ENCODE peak calls at places on chromosomes 7 and 10, in ten cellular contexts. H is endothelial cell, U is H9, F is lung, W is suprapubic skin, A is GM20000, E is adrenal gland, Z is coronary artery, I is AG09309, R is nephron progenitor cell. S is an unnamed sample.

GRCh38 chr10:4812952-4813351 is 13.1 kb upstream of the AKR1E2 start:
- DNase-seq in H (no peak), U (no peak), F (no peak), W (no peak), A (no peak), E (no peak), Z (no peak), I (no peak), R (no peak), S (no peak)

GRCh38 chr7:525740-526139 is 6.1 kb upstream of the PDGFA start:
- DNase-seq in H (no peak), U (no peak), F (no peak), W (no peak), A (no peak), E (no peak), Z (no peak), I (no peak), R (no peak), S (no peak)

GRCh38 chr7:121623130-121623872 is 227.2 kb upstream of the FAM3C start:
- DNase-seq in H (no peak), U (no peak), F (no peak), W (no peak), A (no peak), E (no peak), Z (no peak), I (no peak), R (no peak), S (no peak)

GRCh38 chr10:30637881-30638467 is 8.4 kb upstream of the LYZL2 start:
- DNase-seq in H (no peak), U (no peak), F (no peak), W (no peak), A (no peak), E (peak), Z (no peak), I (peak), R (no peak), S (no peak)

GRCh38 chr10:110540038-110540437 is 27.5 kb upstream of the SMC3 start:
- DNase-seq in H (no peak), U (no peak), F (no peak), W (no peak), A (no peak), E (no peak), Z (no peak), I (no peak), R (no peak), S (no peak)

GRCh38 chr10:85026878-85027467 is 698.6 kb downstream of the CCSER2 start:
- DNase-seq in H (no peak), U (no peak), F (no peak), W (no peak), A (no peak), E (no peak), Z (no peak), I (no peak), R (no peak), S (no peak)

GRCh38 chr7:27585781-27586447 is 76.8 kb downstream of the HIBADH start:
- DNase-seq in H (no peak), U (no peak), F (no peak), W (no peak), A (no peak), E (no peak), Z (no peak), I (no peak), R (no peak), S (no peak)

GRCh38 chr7:55052081-55052480 is 33.3 kb downstream of the EGFR start:
- DNase-seq in H (no peak), U (no peak), F (no peak), W (no peak), A (no peak), E (no peak), Z (no peak), I (no peak), R (no peak), S (no peak)

GRCh38 chr7:79593819-79594218 is 140.4 kb upstream of the MAGI2 start:
- DNase-seq in H (no peak), U (no peak), F (no peak), W (no peak), A (no peak), E (no peak), Z (no peak), I (no peak), R (no peak), S (no peak)

GRCh38 chr7:1865809-1866255 is 195.8 kb downstream of the ELFN1 start:
- DNase-seq in H (no peak), U (no peak), F (no peak), W (no peak), A (no peak), E (no peak), Z (no peak), I (no peak), R (no peak), S (no peak)

GRCh38 chr10:58322072-58322834 is 12.6 kb upstream of the UBE2D1 start:
- DNase-seq in H (no peak), U (no peak), F (peak), W (no peak), A (no peak), E (peak), Z (no peak), I (no peak), R (no peak), S (no peak)

GRCh38 chr7:28688651-28689050 is 269.5 kb downstream of the TRIL start:
- DNase-seq in H (no peak), U (no peak), F (no peak), W (no peak), A (no peak), E (no peak), Z (no peak), I (peak), R (no peak), S (no peak)

GRCh38 chr10:79070091-79070610 is 1.4 kb downstream of the ZMIZ1 start:
- DNase-seq in H (peak), U (no peak), F (no peak), W (no peak), A (peak), E (no peak), Z (peak), I (no peak), R (peak), S (no peak)

GRCh38 chr7:151696738-151697514 is 177.2 kb upstream of the RHEB start:
- DNase-seq in H (no peak), U (peak), F (no peak), W (peak), A (no peak), E (no peak), Z (no peak), I (no peak), R (no peak), S (no peak)

GRCh38 chr10:22710139-22710745 is 4.1 kb downstream of the PIP4K2A start:
- DNase-seq in H (no peak), U (no peak), F (no peak), W (no peak), A (no peak), E (peak), Z (no peak), I (no peak), R (no peak), S (no peak)

GRCh38 chr10:101367569-101368453 is 13.8 kb downstream of the BTRC start:
- DNase-seq in H (no peak), U (no peak), F (no peak), W (no peak), A (no peak), E (no peak), Z (no peak), I (peak), R (no peak), S (no peak)

GRCh38 chr7:1738956-1739355 is 68.9 kb downstream of the ELFN1 start:
- DNase-seq in H (no peak), U (no peak), F (no peak), W (no peak), A (no peak), E (no peak), Z (no peak), I (no peak), R (no peak), S (no peak)

GRCh38 chr10:31897506-31897905 is 31.1 kb downstream of the ARHGAP12 start:
- DNase-seq in H (no peak), U (no peak), F (no peak), W (no peak), A (no peak), E (no peak), Z (no peak), I (no peak), R (no peak), S (no peak)

GRCh38 chr7:4748267-4748666 is 27.2 kb upstream of the AP5Z1 start:
- DNase-seq in H (no peak), U (no peak), F (no peak), W (no peak), A (no peak), E (no peak), Z (no peak), I (no peak), R (no peak), S (no peak)

GRCh38 chr10:61438141-61438984 is 14.8 kb downstream of the TMEM26 start:
- DNase-seq in H (no peak), U (no peak), F (no peak), W (no peak), A (no peak), E (no peak), Z (no peak), I (peak), R (no peak), S (no peak)

GRCh38 chr10:78211476-78212110 is 177.9 kb downstream of the RPS24 start:
- DNase-seq in H (peak), U (no peak), F (no peak), W (no peak), A (no peak), E (peak), Z (no peak), I (peak), R (peak), S (no peak)

GRCh38 chr10:84493951-84494848 is 165.8 kb downstream of the CCSER2 start:
- DNase-seq in H (no peak), U (no peak), F (no peak), W (no peak), A (no peak), E (peak), Z (no peak), I (no peak), R (no peak), S (no peak)

GRCh38 chr7:115933463-115933862 is 97.1 kb downstream of the TFEC start:
- DNase-seq in H (no peak), U (no peak), F (no peak), W (no peak), A (no peak), E (no peak), Z (no peak), I (peak), R (no peak), S (no peak)

GRCh38 chr10:100340948-100341847 is 5.8 kb upstream of the SCD start:
- DNase-seq in H (no peak), U (no peak), F (no peak), W (no peak), A (no peak), E (peak), Z (no peak), I (no peak), R (no peak), S (no peak)

GRCh38 chr7:110592557-110592956 is 498.4 kb upstream of the LRRN3 start:
- DNase-seq in H (no peak), U (no peak), F (no peak), W (no peak), A (no peak), E (no peak), Z (no peak), I (no peak), R (no peak), S (no peak)

GRCh38 chr7:110600983-110601382 is 489.9 kb upstream of the LRRN3 start:
- DNase-seq in H (no peak), U (no peak), F (no peak), W (no peak), A (no peak), E (no peak), Z (no peak), I (no peak), R (no peak), S (no peak)

GRCh38 chr7:110591341-110591740 is 499.6 kb upstream of the LRRN3 start:
- DNase-seq in H (no peak), U (no peak), F (no peak), W (no peak), A (no peak), E (no peak), Z (no peak), I (no peak), R (no peak), S (no peak)

GRCh38 chr7:110590415-110590814 is 500.5 kb upstream of the LRRN3 start:
- DNase-seq in H (no peak), U (peak), F (peak), W (no peak), A (no peak), E (no peak), Z (no peak), I (no peak), R (no peak), S (no peak)

GRCh38 chr7:110595694-110596093 is 495.2 kb upstream of the LRRN3 start:
- DNase-seq in H (no peak), U (no peak), F (no peak), W (no peak), A (no peak), E (no peak), Z (no peak), I (no peak), R (no peak), S (no peak)
- TF ChIP-seq CTCF in H (no peak), U (peak), F (no peak), W (no peak), A (no peak), E (no peak), Z (no peak), I (no peak), R (no peak), S (no peak)

DNA sequence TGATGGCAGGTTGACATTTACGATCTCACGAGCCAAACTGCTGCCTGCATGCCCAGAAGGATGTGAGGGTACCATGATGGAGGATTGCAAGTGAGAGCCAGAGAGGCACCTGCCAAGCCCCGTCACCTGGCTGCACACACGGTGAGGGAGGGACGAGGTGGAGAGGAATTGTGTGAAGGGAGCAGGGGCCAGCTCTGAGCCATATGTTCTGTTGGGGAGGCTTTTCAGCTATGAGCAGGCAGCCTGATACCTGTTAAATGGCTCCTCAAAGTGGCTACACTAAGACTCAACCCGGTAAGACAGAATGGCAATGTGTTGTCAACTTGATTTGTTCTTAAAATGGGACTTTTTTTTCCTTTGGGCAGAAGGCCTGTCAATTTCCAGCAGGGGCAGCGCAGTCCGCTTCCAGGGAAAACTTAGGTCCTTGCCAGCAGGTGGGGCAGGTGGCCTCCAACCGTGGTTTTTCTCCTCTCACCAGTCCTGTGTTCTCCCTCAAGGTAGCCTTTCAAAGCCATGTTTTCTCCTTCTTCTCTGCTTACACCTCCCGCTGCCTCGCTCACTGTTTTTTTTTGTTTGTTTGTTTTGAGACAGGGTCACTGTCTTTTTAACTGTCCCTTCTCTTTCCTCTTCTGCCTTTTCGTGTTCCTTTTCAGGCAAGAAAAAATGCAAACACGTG is 57.7 kb upstream of the ZNRF2 start:
- DNase-seq in H (peak), U (peak), F (peak), W (no peak), A (no peak), E (no peak), Z (no peak), I (no peak), R (peak), S (no peak)
- TF ChIP-seq CTCF in H (peak), U (peak), F (peak), W (no peak), A (no peak), E (no peak), Z (no peak), I (no peak), R (peak), S (peak)

GRCh38 chr7:123649956-123650355 is 5.7 kb upstream of the LMOD2 start:
- DNase-seq in H (no peak), U (no peak), F (no peak), W (no peak), A (no peak), E (no peak), Z (no peak), I (no peak), R (no peak), S (no peak)
- TF ChIP-seq CTCF in H (no peak), U (no peak), F (no peak), W (no peak), A (no peak), E (no peak), Z (no peak), I (no peak), R (no peak), S (no peak)

DNA sequence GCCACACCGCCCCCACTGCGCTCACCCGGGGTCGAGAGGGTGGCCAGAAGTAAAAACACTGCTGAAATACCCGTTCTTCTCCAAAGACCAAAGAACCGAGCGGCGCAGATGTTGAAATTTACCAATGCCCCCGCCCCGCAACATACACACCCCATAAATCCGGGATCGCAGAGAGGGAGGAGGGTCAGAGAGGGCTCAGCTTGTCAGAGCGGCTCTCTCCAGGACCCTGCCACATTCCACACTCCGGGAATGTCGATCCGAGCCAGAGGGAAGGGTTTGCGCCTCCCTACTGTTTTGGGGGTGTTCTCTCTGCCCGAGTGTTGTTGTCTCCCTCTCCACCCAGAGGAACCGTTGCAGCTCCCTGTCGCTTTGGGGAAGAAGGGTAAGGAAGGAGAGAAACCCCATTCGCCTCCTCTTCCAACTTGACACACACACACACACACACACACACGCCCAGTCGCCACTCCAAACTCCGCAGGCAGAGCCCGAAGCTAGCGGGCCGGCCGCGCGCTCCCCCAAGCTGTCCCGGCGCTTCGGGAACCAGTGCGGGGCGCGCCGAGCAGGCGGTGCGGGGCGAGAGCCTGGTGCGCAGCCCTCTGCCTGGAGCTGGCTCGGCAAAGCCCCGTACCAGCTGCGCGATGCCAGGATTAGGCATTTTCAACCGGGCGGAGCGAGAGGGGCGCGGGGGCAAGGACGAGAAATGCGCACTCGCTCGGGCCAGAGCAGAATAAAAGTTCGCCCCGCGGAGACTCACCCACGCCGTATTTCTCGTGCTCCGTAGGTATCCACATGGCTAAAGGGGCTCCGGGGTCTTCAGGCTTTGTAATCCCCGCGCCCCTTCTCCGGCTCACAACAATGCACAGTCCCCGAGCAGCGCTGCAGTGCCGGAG is 606 bp downstream of the DOCK4 start:
- DNase-seq in H (peak), U (peak), F (peak), W (peak), A (no peak), E (peak), Z (peak), I (no peak), R (peak), S (peak)
- TF ChIP-seq CTCF in H (no peak), U (no peak), F (no peak), W (no peak), A (no peak), E (no peak), Z (no peak), I (no peak), R (no peak), S (no peak)

GRCh38 chr10:72337039-72337629 is 17.6 kb downstream of the DNAJB12 start:
- DNase-seq in H (peak), U (peak), F (peak), W (no peak), A (no peak), E (peak), Z (peak), I (no peak), R (peak), S (no peak)
- TF ChIP-seq CTCF in H (peak), U (peak), F (peak), W (peak), A (peak), E (peak), Z (peak), I (peak), R (peak), S (peak)

GRCh38 chr10:92181575-92181974 is 109.3 kb downstream of the CPEB3 start:
- DNase-seq in H (no peak), U (no peak), F (no peak), W (no peak), A (no peak), E (no peak), Z (no peak), I (no peak), R (no peak), S (no peak)
- TF ChIP-seq CTCF in H (peak), U (peak), F (no peak), W (no peak), A (no peak), E (no peak), Z (no peak), I (peak), R (no peak), S (peak)

DNA sequence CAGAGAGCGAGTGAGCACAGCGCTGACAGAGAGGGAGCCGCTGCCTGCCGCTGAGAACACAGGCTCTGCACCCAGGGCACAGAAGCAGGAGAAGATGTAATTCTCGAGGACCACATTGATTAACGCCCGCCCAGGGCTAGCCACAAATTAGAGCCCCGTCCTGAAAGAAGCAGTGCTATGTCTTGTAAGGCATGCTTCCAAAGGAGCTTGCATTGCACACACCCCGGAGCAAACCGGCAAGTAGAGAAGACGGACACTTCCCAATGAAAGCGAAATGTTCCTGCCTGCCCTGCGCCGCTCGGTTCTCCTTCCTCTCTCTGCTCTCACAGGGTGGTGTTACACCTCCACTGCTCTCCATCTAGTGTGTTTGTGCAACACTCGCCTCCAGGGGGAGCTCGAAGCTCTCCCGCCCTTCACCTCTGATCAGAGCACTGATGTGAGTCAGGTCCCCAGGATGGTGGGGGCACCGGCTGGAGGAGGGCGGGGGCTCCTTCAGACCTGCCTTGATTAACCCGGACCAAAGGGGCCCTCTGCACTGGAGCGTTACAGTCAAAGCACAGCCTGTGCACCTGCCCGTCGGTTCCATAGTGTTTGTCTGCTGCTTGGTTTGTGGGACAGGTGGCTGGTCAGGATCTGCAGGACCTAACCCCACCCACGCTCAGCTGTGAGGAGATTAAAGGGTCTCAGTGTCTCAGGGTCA is 316.5 kb downstream of the ADARB2 start:
- DNase-seq in H (peak), U (peak), F (peak), W (no peak), A (peak), E (peak), Z (peak), I (no peak), R (peak), S (peak)
- TF ChIP-seq CTCF in H (peak), U (peak), F (no peak), W (peak), A (peak), E (peak), Z (no peak), I (peak), R (peak), S (peak)

S was measured in type B pancreatic cell.